ENCODE peak calls at places on chromosomes 16 and 17, in eight cellular contexts. M is upper lobe of right lung, C is heart left ventricle, H is A673, W is Peyer's patch, L is thoracic aorta, I is esophagus squamous epithelium, Q is stomach. Y is an unnamed sample. For H3K27me3 and H3K4me1, the result is how much of the 10 kb centered on the place peaks cover.

GRCh38 chr16:81875461-81875860 is 96.4 kb downstream of the PLCG2 start:
- DNase-seq in Q (no peak), C (no peak), W (no peak), M (no peak), L (no peak), H (no peak), I (no peak), Y (no peak)

GRCh38 chr16:11007714-11008240 is 63.4 kb downstream of the CLEC16A start:
- DNase-seq in Q (no peak), L (no peak), M (no peak), H (no peak), W (no peak), C (no peak), I (no peak), Y (no peak)

GRCh38 chr16:19138601-19139000 is 24.8 kb downstream of the ITPRIPL2 start:
- DNase-seq in W (no peak), I (no peak), L (no peak), M (no peak), Q (peak), C (peak), H (peak), Y (peak)

GRCh38 chr17:68199837-68200688 is 47.8 kb upstream of the AMZ2 start:
- DNase-seq in I (no peak), M (no peak), C (no peak), Q (no peak), H (no peak), L (no peak), W (no peak), Y (no peak)

GRCh38 chr16:4714996-4715395 is 19.1 kb downstream of the ANKS3 start:
- DNase-seq in M (no peak), W (no peak), Q (no peak), H (no peak), L (no peak), C (no peak), I (no peak), Y (no peak)

GRCh38 chr17:19513897-19514488 is 19.7 kb upstream of the SLC47A1 start:
- DNase-seq in L (no peak), Q (peak), I (no peak), C (peak), M (peak), H (peak), W (peak), Y (peak)

GRCh38 chr16:85424260-85425060 is 188.7 kb upstream of the GSE1 start:
- DNase-seq in Q (peak), I (no peak), H (no peak), W (no peak), M (peak), C (no peak), L (no peak), Y (no peak)

GRCh38 chr17:68539536-68540469 is 27.6 kb downstream of the PRKAR1A start:
- DNase-seq in L (no peak), M (peak), W (no peak), Q (peak), I (no peak), H (no peak), C (no peak), Y (no peak)

GRCh38 chr17:28204751-28205150 is 114.2 kb upstream of the TMEM97 start:
- DNase-seq in M (no peak), L (no peak), H (no peak), C (no peak), Q (no peak), I (no peak), W (no peak), Y (no peak)

GRCh38 chr17:44637066-44637465 is 19.2 kb upstream of the MEIOC start:
- DNase-seq in W (no peak), C (no peak), Q (no peak), H (no peak), I (no peak), M (no peak), L (no peak), Y (no peak)

GRCh38 chr17:79036609-79037008 is 12.6 kb downstream of the C1QTNF1 start:
- DNase-seq in H (peak), C (no peak), W (no peak), M (no peak), Q (no peak), L (no peak), I (no peak), Y (no peak)

GRCh38 chr17:73533127-73533526 is 111.1 kb downstream of the SDK2 start:
- DNase-seq in L (no peak), W (no peak), I (no peak), M (no peak), H (no peak), Q (no peak), C (peak), Y (no peak)

GRCh38 chr16:78866556-78866955 is 734.0 kb downstream of the MAF start:
- DNase-seq in H (no peak), Q (no peak), M (no peak), I (no peak), L (no peak), C (no peak), W (no peak), Y (no peak)

GRCh38 chr17:49901460-49902331 is 53.8 kb upstream of the TAC4 start:
- DNase-seq in L (no peak), M (peak), I (no peak), H (no peak), Q (no peak), W (no peak), C (no peak), Y (no peak)

GRCh38 chr16:90018297-90019200 is 707 bp downstream of the DBNDD1 start:
- DNase-seq in Q (peak), H (peak), W (peak), I (no peak), L (no peak), C (no peak), M (no peak), Y (no peak)

GRCh38 chr16:4273858-4274291 is 1.1 kb upstream of the TFAP4 start:
- DNase-seq in M (peak), H (peak), Q (peak), W (peak), C (peak), I (no peak), L (no peak), Y (peak)

GRCh38 chr16:50449800-50450199 is 81.0 kb upstream of the BRD7 start:
- DNase-seq in W (no peak), I (no peak), H (no peak), C (no peak), Q (no peak), M (no peak), L (no peak), Y (peak)

GRCh38 chr16:50450957-50451356 is 82.2 kb upstream of the BRD7 start:
- DNase-seq in I (no peak), H (no peak), W (no peak), M (no peak), Q (no peak), C (no peak), L (no peak), Y (no peak)

GRCh38 chr16:50448981-50449380 is 80.2 kb upstream of the BRD7 start:
- DNase-seq in W (no peak), H (no peak), C (no peak), M (no peak), L (no peak), Q (no peak), I (no peak), Y (peak)

GRCh38 chr16:50446861-50447260 is 78.1 kb upstream of the BRD7 start:
- DNase-seq in M (no peak), I (no peak), C (no peak), L (no peak), W (no peak), H (no peak), Q (no peak), Y (no peak)

DNA sequence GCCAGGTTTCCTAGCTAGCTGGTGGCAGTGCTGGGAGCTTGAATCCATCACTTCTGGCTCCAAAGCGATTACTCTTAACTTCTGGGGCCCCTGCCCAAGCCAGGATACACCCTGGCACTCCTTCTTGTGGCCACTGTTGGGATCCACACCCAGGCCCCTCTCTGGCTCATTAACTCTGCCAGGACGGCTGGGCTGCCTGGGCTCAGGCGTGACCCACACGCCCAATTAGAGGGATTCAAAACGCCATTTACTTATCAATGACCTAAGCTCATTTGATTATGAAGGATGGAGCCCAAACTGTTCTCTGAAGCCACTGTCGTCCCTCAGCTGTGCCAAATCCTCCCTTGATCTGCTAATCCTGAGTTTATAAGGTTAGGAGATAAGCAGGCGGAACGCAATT is 79.7 kb upstream of the BRD7 start:
- DNase-seq in W (no peak), H (no peak), M (no peak), C (no peak), I (no peak), Q (no peak), L (no peak), Y (no peak)
- TF ChIP-seq CTCF in W (no peak), H (peak), M (peak), C (no peak), I (no peak), Q (no peak), L (no peak), Y (no peak)

DNA sequence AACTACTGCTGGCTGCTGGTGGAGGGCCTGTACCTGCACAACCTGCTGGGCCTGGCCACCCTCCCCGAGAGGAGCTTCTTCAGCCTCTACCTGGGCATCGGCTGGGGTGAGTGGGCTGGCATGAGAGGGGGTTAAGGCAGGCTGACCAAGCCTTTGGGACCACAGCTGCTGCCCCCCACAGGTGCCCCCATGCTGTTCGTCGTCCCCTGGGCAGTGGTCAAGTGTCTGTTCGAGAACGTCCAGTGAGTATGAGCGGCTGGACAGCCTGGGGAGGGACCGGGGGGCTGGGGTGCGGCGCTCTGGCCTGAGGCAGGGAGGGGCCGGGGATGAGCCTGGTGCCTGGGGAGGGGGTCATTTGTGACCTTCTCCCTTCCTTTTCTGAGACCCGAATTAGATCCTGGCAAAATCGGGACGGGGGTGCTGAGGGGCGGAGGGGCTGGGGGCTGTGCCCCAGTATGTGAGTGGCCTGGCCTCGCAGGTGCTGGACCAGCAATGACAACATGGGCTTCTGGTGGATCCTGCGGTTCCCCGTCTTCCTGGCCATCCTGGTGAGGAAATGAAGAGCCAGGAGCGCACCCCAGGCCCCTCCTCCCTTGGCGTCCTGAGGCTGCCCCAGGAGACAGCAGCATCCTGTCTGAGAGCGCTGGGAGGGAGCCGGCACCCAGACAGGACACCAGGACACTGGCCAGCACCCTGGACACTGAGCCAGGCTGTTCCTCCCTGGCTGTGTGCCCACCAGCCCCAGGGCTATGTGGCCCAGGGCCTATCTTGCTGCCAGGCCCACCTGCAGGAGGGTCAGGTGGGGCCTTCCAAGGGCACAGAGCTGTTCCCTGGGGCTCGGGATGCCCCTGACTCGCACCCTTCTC is 8.0 kb downstream of the GCGR start:
- DNase-seq in I (no peak), W (no peak), H (no peak), M (no peak), Q (no peak), L (no peak), C (no peak), Y (no peak)
- H3K27me3 ChIP-seq in I (under half), W (under half), H (under half), M (under half), Q (half or more), L (under half), C (under half), Y (under half)

DNA sequence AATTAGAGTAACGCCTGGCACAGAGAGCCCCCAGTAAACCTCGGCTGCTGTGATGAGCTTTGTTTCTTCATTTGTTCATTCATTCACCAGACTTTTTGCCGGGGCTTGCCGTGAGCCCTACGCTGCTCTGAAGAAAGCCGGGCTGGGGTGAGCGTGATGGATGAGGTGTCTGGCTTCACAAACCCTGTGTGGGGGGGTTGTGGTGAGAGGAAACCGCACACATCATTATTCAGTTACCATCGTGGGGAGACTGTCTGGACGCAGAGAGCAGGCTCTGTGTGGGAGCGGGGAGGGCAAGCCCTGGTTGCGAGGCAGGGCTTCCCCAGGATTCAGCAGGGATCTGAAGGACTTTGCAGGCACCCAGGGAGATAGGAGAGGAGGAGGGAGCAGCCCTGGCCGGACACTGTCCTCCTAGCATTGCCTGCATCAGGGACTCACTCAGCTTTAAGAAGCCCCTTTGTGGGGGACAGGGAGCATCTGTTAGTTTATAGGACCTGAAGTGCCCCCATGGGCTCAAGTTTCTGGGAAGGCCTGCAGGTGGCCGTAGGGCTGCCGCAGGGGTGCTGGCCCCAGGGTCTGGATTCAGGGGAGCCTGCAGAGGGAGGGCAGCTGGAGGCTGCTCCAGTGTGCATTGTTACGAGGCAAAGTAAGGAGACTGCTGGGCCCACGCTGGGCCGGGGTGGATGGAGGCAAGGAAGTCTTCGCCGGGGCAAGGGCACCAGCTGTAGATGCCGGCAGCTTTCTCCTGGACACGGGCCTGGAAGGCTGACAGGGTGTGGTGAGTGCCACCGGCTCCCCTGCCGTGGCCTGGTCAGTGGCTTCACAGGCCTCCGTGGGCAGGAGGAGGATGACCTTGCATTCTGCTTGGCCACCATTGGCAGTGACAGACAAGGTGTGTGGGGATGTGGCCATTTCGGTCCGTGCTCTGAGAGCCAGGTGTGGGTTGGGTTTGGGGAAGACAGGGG is 334.5 kb downstream of the SEC14L1 start:
- DNase-seq in W (no peak), L (no peak), M (no peak), C (no peak), H (no peak), Q (no peak), I (no peak), Y (no peak)
- H3K4me1 ChIP-seq in W (under half), L (under half), M (half or more), C (half or more), H (half or more), Q (half or more), I (half or more), Y (half or more)

GRCh38 chr16:21952040-21952792 is 945 bp upstream of the UQCRC2 start:
- DNase-seq in I (no peak), M (peak), Q (peak), L (peak), W (peak), C (peak), H (peak), Y (no peak)

GRCh38 chr16:21952793-21953540 is at the start of gene UQCRC2:
- DNase-seq in M (peak), W (peak), Q (peak), L (peak), I (peak), H (peak), C (peak), Y (peak)

GRCh38 chr16:21953541-21953902 is 361 bp downstream of the UQCRC2 start:
- DNase-seq in M (no peak), C (no peak), L (no peak), I (no peak), H (no peak), Q (no peak), W (no peak), Y (peak)

GRCh38 chr16:21949713-21950260 is 3.4 kb upstream of the UQCRC2 start:
- DNase-seq in I (no peak), W (no peak), C (no peak), M (no peak), L (no peak), H (no peak), Q (no peak), Y (no peak)

GRCh38 chr16:21950782-21951521 is 2.2 kb upstream of the UQCRC2 start:
- DNase-seq in M (no peak), I (no peak), W (no peak), C (no peak), H (peak), L (no peak), Q (no peak), Y (no peak)
- TF ChIP-seq CTCF in M (peak), I (no peak), W (peak), C (peak), H (peak), L (peak), Q (no peak), Y (no peak)

DNA sequence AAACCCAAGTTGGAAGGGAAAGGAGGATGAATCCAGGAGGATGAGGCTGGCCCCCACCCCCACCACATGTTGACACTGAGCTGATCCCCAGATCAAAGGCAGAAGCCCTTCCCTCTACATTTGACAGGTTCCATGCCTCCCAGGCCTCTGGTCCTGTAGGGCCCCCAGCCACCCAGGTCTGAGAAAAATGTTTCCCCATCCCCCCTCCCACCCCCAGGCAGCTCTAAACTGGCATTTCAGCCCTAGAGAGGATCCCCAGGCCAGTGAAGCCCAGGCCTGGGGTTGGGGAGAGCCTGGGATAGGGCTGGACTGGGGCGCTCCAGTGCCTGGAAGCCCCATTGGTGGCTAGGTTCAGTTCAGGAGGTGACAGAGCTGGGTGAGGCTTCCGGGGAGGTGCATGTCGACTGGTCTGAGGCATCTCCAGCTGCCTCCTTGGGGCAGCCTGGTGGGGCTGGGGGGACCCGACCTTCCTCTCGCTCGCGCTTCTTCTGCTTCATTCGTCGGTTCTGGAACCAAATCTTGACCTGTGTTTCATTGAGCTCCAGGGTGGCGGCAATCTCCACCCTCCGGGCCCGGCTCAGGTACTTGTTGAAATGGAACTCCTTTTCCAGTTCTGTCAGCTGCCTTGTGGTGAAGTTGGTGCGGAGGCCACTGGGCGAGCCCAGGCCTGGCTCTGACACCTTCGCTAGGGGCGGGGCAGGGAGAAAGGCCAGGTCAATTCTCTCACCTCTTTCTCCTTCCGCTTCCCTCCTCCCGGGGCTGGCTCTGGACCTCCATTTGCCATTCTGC is 1.4 kb downstream of the HOXB1 start:
- DNase-seq in I (no peak), W (no peak), L (no peak), C (no peak), M (no peak), H (no peak), Q (no peak), Y (no peak)
- H3K27me3 ChIP-seq in I (under half), W (under half), L (under half), C (half or more), M (under half), H (under half), Q (half or more), Y (under half)

GRCh38 chr17:38663964-38664644 is 10.7 kb downstream of the EPOP start:
- DNase-seq in W (no peak), I (no peak), L (no peak), M (no peak), Q (no peak), C (no peak), H (no peak), Y (no peak)
- H3K4me1 ChIP-seq in W (under half), I (under half), L (under half), M (under half), Q (under half), C (under half), H (under half), Y (under half)

GRCh38 chr16:1105888-1106620 is 10.0 kb upstream of the C1QTNF8 start:
- DNase-seq in Q (peak), M (peak), L (no peak), I (no peak), C (peak), W (peak), H (peak), Y (peak)
- TF ChIP-seq CTCF in Q (no peak), M (peak), L (peak), I (no peak), C (peak), W (peak), H (peak), Y (peak)

GRCh38 chr16:23183486-23183862 is 929 bp downstream of the SCNN1G start:
- DNase-seq in M (no peak), W (no peak), C (no peak), Q (no peak), L (no peak), H (no peak), I (no peak), Y (no peak)
- H3K27me3 ChIP-seq in M (under half), W (under half), C (half or more), Q (half or more), L (under half), H (under half), I (under half), Y (under half)